ENCODE peak calls at places on chromosomes 16 and 17, in seven cellular contexts. L is brain microvascular endothelial cell; F is bronchial epithelial cell; R is HFFc6; H is AG04450; V is stomach; C is CD8-positive, alpha-beta T cell. I is an unnamed sample.

GRCh38 chr17:50043290-50044148 is 12.4 kb upstream of the ITGA3 start:
- DNase-seq in L (no peak), F (peak; percentile 56), R (no peak), H (no peak), V (peak; percentile 69), C (no peak), I (no peak)

GRCh38 chr16:28321700-28322411 is 29.5 kb downstream of the SBK1 start:
- DNase-seq in L (peak; percentile 14), F (peak; percentile 13), R (no peak), H (no peak), V (no peak), C (peak; percentile 42), I (peak; percentile 5)

GRCh38 chr17:8826808-8827435 is 27.8 kb upstream of the MFSD6L start:
- DNase-seq in L (no peak), F (no peak), R (no peak), H (no peak), V (no peak), C (no peak), I (no peak)

GRCh38 chr17:43588664-43589435 is 42.7 kb upstream of the ETV4 start:
- DNase-seq in L (no peak), F (no peak), R (no peak), H (no peak), V (no peak), C (no peak), I (no peak)

GRCh38 chr16:55622930-55623561 is 32.7 kb upstream of the SLC6A2 start:
- DNase-seq in L (no peak), F (peak; percentile 31), R (no peak), H (no peak), V (no peak), C (no peak), I (peak; percentile 5)

GRCh38 chr16:12574721-12575120 is 229.0 kb downstream of the CPPED1 start:
- DNase-seq in L (no peak), F (no peak), R (no peak), H (no peak), V (no peak), C (no peak), I (no peak)

GRCh38 chr16:50616883-50617629 is 64.1 kb downstream of the SNX20 start:
- DNase-seq in L (no peak), F (no peak), R (no peak), H (no peak), V (peak; percentile 66), C (no peak), I (peak; percentile 14)

GRCh38 chr17:7502987-7503386 is 18.8 kb downstream of the POLR2A start:
- DNase-seq in L (no peak), F (no peak), R (no peak), H (no peak), V (no peak), C (no peak), I (no peak)

GRCh38 chr17:73753751-73754496 is 109.7 kb upstream of the SDK2 start:
- DNase-seq in L (no peak), F (no peak), R (no peak), H (no peak), V (no peak), C (no peak), I (no peak)

GRCh38 chr17:39668141-39668924 is at the start of gene PNMT:
- DNase-seq in L (peak; percentile 9), F (peak; percentile 31), R (no peak), H (no peak), V (peak; percentile 83), C (peak; percentile 73), I (peak; percentile 37)

GRCh38 chr16:87099001-87099740 is 218.0 kb downstream of the C16orf95 start:
- DNase-seq in L (no peak), F (no peak), R (no peak), H (no peak), V (no peak), C (no peak), I (no peak)

GRCh38 chr16:82008957-82009592 is 2.2 kb downstream of the SDR42E1 start:
- DNase-seq in L (no peak), F (no peak), R (no peak), H (no peak), V (no peak), C (no peak), I (no peak)

GRCh38 chr17:75845058-75845711 is 981 bp upstream of the UNC13D start:
- DNase-seq in L (peak; percentile 66), F (peak; percentile 64), R (peak; percentile 54), H (no peak), V (peak; percentile 93), C (peak; percentile 56), I (peak; percentile 48)

GRCh38 chr16:71338193-71338592 is 20.3 kb upstream of the CALB2 start:
- DNase-seq in L (no peak), F (peak; percentile 88), R (no peak), H (no peak), V (no peak), C (no peak), I (no peak)

GRCh38 chr16:27298132-27298531 is 15.6 kb upstream of the IL4R start:
- DNase-seq in L (no peak), F (no peak), R (no peak), H (no peak), V (no peak), C (no peak), I (no peak)

GRCh38 chr17:63232565-63233310 is 213.4 kb downstream of the CYB561 start:
- DNase-seq in L (no peak), F (no peak), R (no peak), H (no peak), V (no peak), C (no peak), I (no peak)

GRCh38 chr16:84193480-84193879 is 2.5 kb downstream of the ADAD2 start:
- DNase-seq in L (no peak), F (no peak), R (no peak), H (no peak), V (no peak), C (no peak), I (no peak)

GRCh38 chr16:70790815-70791214 is 10.1 kb downstream of the VAC14 start:
- DNase-seq in L (no peak), F (no peak), R (no peak), H (no peak), V (no peak), C (no peak), I (no peak)

GRCh38 chr16:88772871-88773811 is 11.9 kb downstream of the PIEZO1 start:
- DNase-seq in L (peak; percentile 87), F (no peak), R (peak; percentile 93), H (peak; percentile 86), V (no peak), C (no peak), I (peak; percentile 90)

GRCh38 chr17:38455288-38455915 is 27.1 kb downstream of the ARHGAP23 start:
- DNase-seq in L (no peak), F (no peak), R (no peak), H (no peak), V (no peak), C (no peak), I (no peak)

DNA sequence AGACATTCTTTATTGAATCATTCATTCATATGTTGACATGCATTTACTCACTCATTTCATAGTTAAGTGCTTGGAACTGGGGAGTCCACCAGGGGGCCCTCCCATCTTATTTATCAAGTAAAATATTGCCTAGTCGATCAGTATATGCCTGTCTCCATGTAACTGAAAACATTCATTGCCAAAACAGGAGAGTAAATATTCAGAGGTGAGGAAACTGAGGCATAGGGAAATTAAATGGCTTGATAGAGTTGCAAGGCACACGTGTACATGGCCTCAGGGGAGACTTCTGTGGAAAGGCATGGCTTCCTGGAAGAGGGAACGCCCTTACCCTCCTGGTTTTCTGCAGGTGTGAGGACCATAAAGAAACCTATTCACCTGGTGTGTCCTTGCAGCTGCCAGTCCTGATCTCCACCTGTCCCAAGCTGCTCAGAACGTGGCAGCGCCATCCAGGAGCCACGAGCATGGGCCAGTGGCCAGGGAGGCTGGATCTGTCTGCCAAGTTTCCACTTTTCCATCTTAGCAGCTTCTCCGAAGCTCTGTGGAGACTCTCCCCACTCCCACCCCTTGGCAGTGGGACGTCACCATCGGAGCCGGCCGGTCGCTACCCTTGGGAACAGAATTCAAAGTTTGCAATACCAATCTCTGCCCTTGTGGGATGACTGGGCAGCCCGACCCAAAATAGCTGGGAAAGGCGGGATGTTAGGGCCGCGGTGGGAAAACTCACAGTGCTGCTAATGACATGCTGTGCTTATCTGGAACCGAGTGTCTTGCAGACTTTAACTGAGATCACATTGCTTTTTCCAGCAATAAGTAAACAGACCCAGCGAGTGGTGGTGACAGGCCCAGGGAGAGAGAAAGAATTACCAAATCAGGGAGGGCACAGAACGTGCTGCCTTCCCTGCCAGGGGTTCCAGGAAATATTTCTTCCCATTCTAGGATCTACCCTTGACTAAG is 4.1 kb upstream of the C1QTNF1 start:
- DNase-seq in L (peak; percentile 83), F (peak; percentile 66), R (peak; percentile 70), H (peak; percentile 56), V (peak; percentile 71), C (peak; percentile 59), I (peak; percentile 77)
- TF ChIP-seq CTCF in L (peak; percentile 80), F (peak; percentile 53), R (peak; percentile 93), H (peak; percentile 80), V (peak; percentile 60), C (peak; percentile 76), I (peak; percentile 71)

GRCh38 chr16:66507731-66508239 is 42.1 kb downstream of the TK2 start:
- DNase-seq in L (no peak), F (no peak), R (no peak), H (no peak), V (no peak), C (no peak), I (no peak)

GRCh38 chr16:66509576-66509975 is 40.3 kb downstream of the TK2 start:
- DNase-seq in L (no peak), F (no peak), R (no peak), H (no peak), V (peak; percentile 18), C (no peak), I (no peak)

GRCh38 chr16:66510298-66510697 is 39.6 kb downstream of the TK2 start:
- DNase-seq in L (no peak), F (no peak), R (no peak), H (no peak), V (peak; percentile 24), C (no peak), I (no peak)

GRCh38 chr16:66508914-66509496 is 40.9 kb downstream of the TK2 start:
- DNase-seq in L (no peak), F (no peak), R (no peak), H (no peak), V (peak; percentile 16), C (no peak), I (no peak)

GRCh38 chr16:66508261-66508913 is 41.5 kb downstream of the TK2 start:
- DNase-seq in L (no peak), F (peak; percentile 98), R (peak; percentile 38), H (no peak), V (peak; percentile 37), C (no peak), I (no peak)
- TF ChIP-seq CTCF in L (no peak), F (no peak), R (no peak), H (no peak), V (no peak), C (no peak), I (no peak)

GRCh38 chr16:30710971-30711370 is 12.0 kb downstream of the SRCAP start:
- DNase-seq in L (no peak), F (no peak), R (peak; percentile 19), H (no peak), V (no peak), C (no peak), I (no peak)
- TF ChIP-seq CTCF in L (no peak), F (no peak), R (no peak), H (no peak), V (no peak), C (no peak), I (no peak)

DNA sequence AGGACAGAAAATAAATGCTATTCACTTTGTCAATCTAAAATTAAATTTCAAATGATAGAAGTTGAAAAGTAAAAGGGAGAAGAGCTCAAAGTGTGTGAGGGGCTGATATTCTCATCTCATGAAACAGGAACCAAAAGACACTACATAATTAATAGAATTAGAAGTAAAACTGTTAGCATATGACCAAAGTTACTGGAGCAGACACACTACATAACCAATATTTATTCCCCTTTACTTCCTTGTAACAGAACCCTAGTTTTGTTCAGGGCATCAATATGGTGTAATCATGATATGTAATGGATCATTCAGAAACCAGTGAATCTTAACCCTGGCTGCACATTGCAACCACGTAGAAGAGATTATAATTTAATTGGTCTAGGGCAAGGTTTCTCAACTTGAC is 109.5 kb upstream of the SIAH1 start:
- DNase-seq in L (no peak), F (no peak), R (no peak), H (no peak), V (no peak), C (no peak), I (no peak)
- TF ChIP-seq CTCF in L (no peak), F (no peak), R (no peak), H (no peak), V (no peak), C (no peak), I (no peak)